ENCODE peak calls at places on chromosomes 2 and 18, in four cellular contexts. T is fibroblast of lung; F is ovary; S is CD4-positive, CD25-positive, alpha-beta regulatory T cell. W is an unnamed sample.

GRCh38 chr18:3360211-3360610 is 89.8 kb upstream of the TGIF1 start:
- DNase-seq in S (no peak), F (no peak), T (no peak), W (no peak)

GRCh38 chr2:97718942-97719341 is 5.6 kb downstream of the ZAP70 start:
- DNase-seq in T (no peak), S (no peak), F (no peak), W (no peak)

GRCh38 chr2:161208527-161209139 is 48.4 kb downstream of the TANK start:
- DNase-seq in F (no peak), S (no peak), T (peak), W (no peak)

GRCh38 chr2:238973038-238973772 is 125.3 kb downstream of the TWIST2 start:
- DNase-seq in T (peak), S (no peak), F (no peak), W (no peak)

GRCh38 chr2:207330912-207331311 is 165.2 kb upstream of the KLF7 start:
- DNase-seq in S (no peak), F (peak), T (peak), W (no peak)

GRCh38 chr2:120469486-120469885 is 123.5 kb downstream of the INHBB start:
- DNase-seq in S (no peak), T (peak), F (peak), W (no peak)

GRCh38 chr2:74103763-74104162 is 43.9 kb downstream of the BOLA3 start:
- DNase-seq in S (no peak), T (no peak), F (no peak), W (no peak)

GRCh38 chr2:70716951-70717350 is 51.0 kb downstream of the ADD2 start:
- DNase-seq in S (no peak), F (no peak), T (no peak), W (no peak)

GRCh38 chr2:230472619-230473018 is 56.6 kb downstream of the SP100 start:
- DNase-seq in F (no peak), T (peak), S (no peak), W (no peak)

GRCh38 chr18:21303913-21304312 is 61.9 kb downstream of the GREB1L start:
- DNase-seq in T (no peak), S (no peak), F (no peak), W (no peak)

GRCh38 chr2:96913398-96914202 is 43.7 kb upstream of the SEMA4C start:
- DNase-seq in T (no peak), F (no peak), S (peak), W (no peak)

GRCh38 chr2:46086578-46087070 is 210.6 kb upstream of the EPAS1 start:
- DNase-seq in S (no peak), F (no peak), T (no peak), W (no peak)

GRCh38 chr2:102005989-102006885 is 14.5 kb downstream of the IL1R2 start:
- DNase-seq in T (peak), S (peak), F (peak), W (no peak)

GRCh38 chr18:57748770-57749603 is 54.1 kb downstream of the ATP8B1 start:
- DNase-seq in S (no peak), T (peak), F (no peak), W (no peak)

GRCh38 chr2:160956243-160956802 is 203.9 kb upstream of the TANK start:
- DNase-seq in T (no peak), F (no peak), S (no peak), W (no peak)

GRCh38 chr2:105256431-105257047 is 15.0 kb downstream of the GPR45 start:
- DNase-seq in S (no peak), T (no peak), F (no peak), W (no peak)

GRCh38 chr2:149145314-149146295 is 107.1 kb downstream of the LYPD6B start:
- DNase-seq in F (no peak), S (no peak), T (no peak), W (no peak)

GRCh38 chr2:179842498-179843153 is 18.8 kb downstream of the ZNF385B start:
- DNase-seq in T (peak), F (peak), S (no peak), W (no peak)

GRCh38 chr2:231223458-231223970 is 25.1 kb downstream of the ARMC9 start:
- DNase-seq in T (no peak), F (no peak), S (no peak), W (no peak)

GRCh38 chr2:85437488-85438290 is 19.2 kb downstream of the SH2D6 start:
- DNase-seq in T (peak), F (peak), S (peak), W (peak)

DNA sequence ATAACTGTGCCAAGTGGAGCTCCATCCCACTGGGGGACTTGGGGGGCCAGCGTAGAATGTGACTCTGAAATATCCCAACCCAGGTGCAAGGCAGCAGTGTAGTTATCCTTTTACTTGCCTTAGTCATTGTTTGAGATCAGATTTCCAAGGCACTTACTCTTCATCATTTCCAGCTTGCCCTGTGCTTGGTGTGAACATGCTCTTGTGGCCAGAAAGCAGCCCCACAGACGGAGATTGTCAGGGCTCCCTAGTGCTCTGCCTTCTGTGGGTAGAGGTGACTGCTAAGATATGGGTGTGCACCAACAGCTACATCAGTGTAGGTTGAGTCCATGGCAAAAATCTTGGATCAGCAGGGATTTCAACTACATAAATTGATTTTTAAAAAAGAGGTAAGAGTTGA is 2010.0 kb upstream of the PIK3C3 start:
- DNase-seq in S (no peak), F (no peak), T (no peak), W (no peak)
- H3K4me3 ChIP-seq in S (no peak), F (no peak), T (no peak), W (no peak)

GRCh38 chr18:54958711-54959625 is at the start of gene CCDC68:
- DNase-seq in S (no peak), T (peak), F (peak), W (peak)

GRCh38 chr18:54957295-54957694 is 2.0 kb downstream of the CCDC68 start:
- DNase-seq in F (peak), S (no peak), T (peak), W (no peak)

GRCh38 chr18:54956506-54956905 is 2.8 kb downstream of the CCDC68 start:
- DNase-seq in S (no peak), F (no peak), T (no peak), W (no peak)

GRCh38 chr18:54960197-54960596 is 936 bp upstream of the CCDC68 start:
- DNase-seq in T (no peak), S (no peak), F (no peak), W (no peak)

DNA sequence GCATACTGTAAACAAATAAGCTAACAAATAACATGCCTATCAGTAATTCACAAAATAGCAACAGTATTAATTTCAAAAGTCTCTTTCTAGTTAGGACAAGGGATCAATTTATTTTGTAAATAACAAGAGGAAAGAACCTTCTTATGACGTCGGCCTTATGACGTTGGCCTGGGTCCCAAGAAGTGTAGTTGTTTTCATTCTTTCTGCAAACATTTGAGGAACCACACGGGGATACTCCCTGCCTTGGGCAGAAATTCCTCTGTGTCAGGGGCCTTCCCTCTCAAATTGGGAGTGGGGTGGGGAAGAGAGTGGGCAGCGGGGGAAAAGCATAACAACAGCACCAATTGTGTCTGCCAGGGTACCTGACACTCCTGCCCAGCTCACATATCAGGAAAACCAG is 1.3 kb downstream of the CCDC68 start:
- DNase-seq in T (peak), F (peak), S (no peak), W (no peak)
- H3K4me3 ChIP-seq in T (no peak), F (peak), S (no peak), W (peak)

GRCh38 chr2:199452991-199453379 is 4.8 kb downstream of the SATB2 start:
- DNase-seq in T (no peak), F (no peak), S (no peak), W (no peak)

GRCh38 chr2:199457147-199458016 is at the start of gene SATB2:
- DNase-seq in F (no peak), S (no peak), T (peak), W (no peak)

GRCh38 chr2:199455533-199456382 is 2.0 kb downstream of the SATB2 start:
- DNase-seq in S (no peak), F (no peak), T (peak), W (peak)

GRCh38 chr2:199456383-199457146 is 1.2 kb downstream of the SATB2 start:
- DNase-seq in S (no peak), F (no peak), T (no peak), W (no peak)

DNA sequence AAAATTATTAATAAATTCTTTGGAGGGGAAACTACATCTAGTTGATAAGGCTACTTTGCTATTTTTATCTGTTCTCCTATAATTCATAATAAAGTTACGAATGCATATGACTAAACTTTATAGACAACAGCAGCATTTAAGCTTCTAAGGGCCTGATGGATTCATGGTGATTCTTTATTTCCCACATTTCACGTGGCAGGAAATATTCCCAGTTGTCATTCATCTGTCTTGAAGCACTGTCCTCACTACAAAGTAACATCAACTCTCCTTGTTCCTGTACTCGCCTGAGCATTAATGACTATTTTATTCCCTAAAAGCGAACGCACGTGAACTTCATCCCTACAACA is 2.6 kb downstream of the SATB2 start:
- DNase-seq in S (no peak), T (no peak), F (no peak), W (no peak)
- H3K4me3 ChIP-seq in S (no peak), T (peak), F (no peak), W (peak)

GRCh38 chr2:67938053-67938452 is 124.8 kb downstream of the C1D start:
- DNase-seq in F (no peak), T (no peak), S (no peak), W (no peak)

DNA sequence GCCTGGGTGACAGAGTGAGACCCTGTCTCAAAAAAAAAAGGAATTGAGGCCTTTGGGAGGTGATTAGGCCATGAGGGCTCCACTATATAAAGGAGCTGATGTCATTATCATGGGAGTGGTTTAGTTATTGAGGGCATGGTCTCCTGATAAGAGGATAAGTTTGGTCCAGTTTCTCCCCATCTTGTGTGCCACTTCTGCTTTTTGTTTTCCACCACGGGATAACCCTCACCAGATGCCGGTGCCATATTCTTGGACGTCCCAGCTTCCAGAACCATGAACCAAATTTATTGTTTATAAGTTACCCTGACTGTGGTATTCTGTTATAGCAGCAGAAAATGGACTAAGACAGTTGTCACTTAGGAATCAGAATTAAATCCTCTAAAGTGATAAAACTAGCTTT is 125.8 kb downstream of the C1D start:
- DNase-seq in S (no peak), T (no peak), F (no peak), W (no peak)
- H3K4me3 ChIP-seq in S (no peak), T (no peak), F (no peak), W (no peak)

GRCh38 chr2:43333656-43334144 is 107.3 kb upstream of the ZFP36L2 start:
- DNase-seq in F (no peak), S (no peak), T (peak), W (no peak)

GRCh38 chr2:43331428-43331827 is 105.0 kb upstream of the ZFP36L2 start:
- DNase-seq in S (no peak), F (peak), T (peak), W (no peak)

GRCh38 chr2:43329637-43330036 is 103.2 kb upstream of the ZFP36L2 start:
- DNase-seq in S (no peak), T (no peak), F (no peak), W (no peak)

GRCh38 chr2:43332653-43333052 is 106.2 kb upstream of the ZFP36L2 start:
- DNase-seq in T (no peak), S (no peak), F (no peak), W (no peak)

GRCh38 chr2:43333096-43333655 is 106.8 kb upstream of the ZFP36L2 start:
- DNase-seq in S (no peak), F (no peak), T (no peak), W (no peak)
- H3K4me3 ChIP-seq in S (no peak), F (no peak), T (no peak), W (no peak)

GRCh38 chr18:48009116-48009825 is 78.8 kb upstream of the SMAD2 start:
- DNase-seq in S (no peak), T (no peak), F (no peak), W (no peak)

GRCh38 chr18:48010264-48010663 is 79.8 kb upstream of the SMAD2 start:
- DNase-seq in T (no peak), F (no peak), S (no peak), W (no peak)

GRCh38 chr18:48007381-48007780 is 76.9 kb upstream of the SMAD2 start:
- DNase-seq in S (no peak), T (no peak), F (no peak), W (no peak)

GRCh38 chr18:48006415-48007175 is 76.1 kb upstream of the SMAD2 start:
- DNase-seq in F (no peak), T (no peak), S (no peak), W (no peak)

DNA sequence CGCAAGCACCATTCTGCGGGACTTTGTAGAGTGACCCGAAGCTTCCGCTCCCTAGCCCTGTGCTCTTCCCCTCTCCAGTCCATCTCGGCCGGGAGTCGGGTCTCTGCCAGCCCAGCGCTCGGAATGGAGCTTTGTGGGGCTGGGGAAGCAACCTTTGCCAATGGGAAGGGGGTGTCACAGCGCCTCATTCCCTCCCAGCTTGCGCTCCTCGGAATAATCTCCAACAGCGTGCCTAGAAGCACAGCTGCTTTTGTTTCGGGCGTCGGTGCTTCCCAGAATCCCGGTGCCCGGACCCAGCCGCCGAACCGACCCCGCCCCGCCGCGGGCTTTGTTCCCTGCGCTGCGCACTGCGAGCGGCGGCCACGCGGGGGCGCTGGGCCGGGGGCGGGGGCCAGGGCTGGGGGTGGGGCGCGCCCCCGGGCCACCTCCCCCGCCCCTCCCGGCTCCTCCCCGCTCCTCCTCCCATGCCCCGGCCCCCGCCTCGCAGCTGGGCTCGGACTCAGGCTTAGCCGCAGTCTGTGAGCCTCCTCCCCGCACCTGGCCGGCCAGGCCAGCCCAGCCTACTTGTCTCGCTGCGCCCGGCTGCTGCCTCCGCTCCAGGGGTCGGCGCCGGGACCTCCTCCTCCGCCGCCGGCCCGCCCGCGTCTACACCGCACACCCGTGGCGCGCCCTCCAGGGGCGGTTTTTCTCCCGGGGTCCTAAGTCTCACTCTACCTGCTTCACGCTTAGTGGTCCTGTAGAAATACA is 77.7 kb upstream of the SMAD2 start:
- DNase-seq in T (no peak), F (peak), S (peak), W (peak)
- H3K4me3 ChIP-seq in T (peak), F (peak), S (no peak), W (peak)

GRCh38 chr18:25927830-25928229 is 162.6 kb downstream of the SS18 start:
- DNase-seq in T (no peak), F (no peak), S (no peak), W (no peak)

GRCh38 chr18:25923193-25923592 is 167.2 kb downstream of the SS18 start:
- DNase-seq in S (no peak), T (no peak), F (no peak), W (no peak)

GRCh38 chr18:25915907-25916306 is 174.5 kb downstream of the SS18 start:
- DNase-seq in T (no peak), F (no peak), S (no peak), W (no peak)

GRCh38 chr18:25921677-25922421 is 168.6 kb downstream of the SS18 start:
- DNase-seq in T (peak), S (peak), F (no peak), W (peak)
- H3K4me3 ChIP-seq in T (no peak), S (no peak), F (no peak), W (no peak)